ENCODE peak calls at places on chromosomes 3 and 15, in six cellular contexts. E is adrenal gland, O is sigmoid colon, M is heart left ventricle, X is suprapubic skin, Q is uterus. S is an unnamed sample.

GRCh38 chr3:190261740-190262139 is 60.5 kb downstream of the CLDN1 start:
- DNase-seq in M (no peak), Q (no peak), O (no peak), X (no peak), E (no peak), S (no peak)

GRCh38 chr3:77186319-77186718 is 146.4 kb downstream of the ROBO2 start:
- DNase-seq in X (no peak), M (no peak), Q (no peak), E (no peak), O (no peak), S (no peak)

GRCh38 chr15:80480909-80481308 is 76.7 kb downstream of the ARNT2 start:
- DNase-seq in X (no peak), O (peak), M (peak), E (peak), Q (peak), S (no peak)

GRCh38 chr3:194959217-194959616 is 273.5 kb downstream of the FAM43A start:
- DNase-seq in E (no peak), M (no peak), Q (no peak), X (no peak), O (no peak), S (peak)

GRCh38 chr3:107560166-107560565 is 37.4 kb downstream of the BBX start:
- DNase-seq in X (no peak), O (no peak), M (no peak), E (no peak), Q (no peak), S (no peak)

GRCh38 chr3:121759541-121760202 is 10.1 kb upstream of the GOLGB1 start:
- DNase-seq in O (no peak), X (no peak), M (no peak), E (no peak), Q (no peak), S (no peak)

GRCh38 chr3:84820906-84821305 is 137.9 kb upstream of the CADM2 start:
- DNase-seq in X (no peak), O (no peak), Q (no peak), E (no peak), M (no peak), S (no peak)

GRCh38 chr15:41809526-41810220 is 18.2 kb upstream of the JMJD7 start:
- DNase-seq in O (peak), X (no peak), Q (no peak), E (no peak), M (no peak), S (no peak)

GRCh38 chr15:55526559-55527036 is 18.6 kb upstream of the DNAAF4 start:
- DNase-seq in M (no peak), X (no peak), O (no peak), E (peak), Q (no peak), S (no peak)
- TF ChIP-seq CTCF in M (peak), X (peak), O (peak), E (peak), Q (no peak), S (peak)

DNA sequence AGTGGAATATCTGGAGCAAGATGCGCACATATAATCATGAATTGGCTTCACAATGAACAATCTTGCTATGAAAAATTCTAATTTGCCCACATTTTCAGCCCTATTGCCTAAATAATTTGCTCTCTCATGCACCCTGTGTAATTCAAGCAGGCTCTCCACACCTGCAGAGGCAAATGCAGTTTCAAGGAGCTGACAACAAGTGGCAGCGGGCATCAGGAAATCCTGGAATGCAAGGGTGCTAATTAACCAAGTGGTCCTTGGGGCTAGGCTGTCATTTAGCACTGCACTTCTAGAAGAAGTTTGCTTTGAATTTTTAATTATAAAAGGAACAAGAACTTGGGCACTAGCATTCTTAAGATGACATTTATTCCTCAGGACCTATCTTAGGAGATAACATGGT is 56.3 kb upstream of the ICE2 start:
- DNase-seq in E (no peak), M (no peak), X (no peak), O (no peak), Q (no peak), S (no peak)
- TF ChIP-seq CTCF in E (no peak), M (no peak), X (no peak), O (no peak), Q (no peak), S (no peak)

GRCh38 chr3:30140356-30140755 is 466.0 kb upstream of the TGFBR2 start:
- DNase-seq in E (no peak), Q (no peak), M (no peak), O (no peak), X (no peak), S (no peak)

GRCh38 chr3:30139283-30139682 is 467.1 kb upstream of the TGFBR2 start:
- DNase-seq in Q (no peak), M (no peak), X (no peak), E (no peak), O (no peak), S (no peak)

GRCh38 chr3:30131171-30131570 is 475.2 kb upstream of the TGFBR2 start:
- DNase-seq in O (no peak), E (no peak), Q (no peak), M (no peak), X (no peak), S (no peak)

GRCh38 chr3:30130391-30130790 is 476.0 kb upstream of the TGFBR2 start:
- DNase-seq in X (no peak), Q (no peak), E (no peak), O (no peak), M (no peak), S (no peak)

DNA sequence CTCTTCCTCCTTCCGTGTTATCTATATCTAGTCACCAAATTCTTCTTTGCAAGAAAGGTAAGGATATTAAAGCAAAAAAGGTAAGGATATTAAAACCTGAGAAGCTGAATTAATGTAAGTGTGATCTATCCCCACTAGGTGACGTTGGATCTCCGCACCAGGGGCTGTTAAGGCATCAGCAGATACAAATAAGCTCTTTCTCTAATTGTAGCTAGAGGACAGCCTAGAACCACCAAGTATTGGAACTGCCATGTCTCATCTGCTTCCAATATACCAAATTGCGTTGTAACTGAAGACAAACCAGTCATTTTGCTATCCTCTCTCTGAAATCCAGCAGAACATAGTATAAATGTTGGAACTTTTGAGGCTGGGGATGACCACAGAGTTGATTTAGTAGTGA is 471.2 kb upstream of the TGFBR2 start:
- DNase-seq in X (no peak), M (no peak), Q (no peak), E (no peak), O (no peak), S (no peak)
- TF ChIP-seq CTCF in X (no peak), M (no peak), Q (no peak), E (no peak), O (no peak), S (no peak)

DNA sequence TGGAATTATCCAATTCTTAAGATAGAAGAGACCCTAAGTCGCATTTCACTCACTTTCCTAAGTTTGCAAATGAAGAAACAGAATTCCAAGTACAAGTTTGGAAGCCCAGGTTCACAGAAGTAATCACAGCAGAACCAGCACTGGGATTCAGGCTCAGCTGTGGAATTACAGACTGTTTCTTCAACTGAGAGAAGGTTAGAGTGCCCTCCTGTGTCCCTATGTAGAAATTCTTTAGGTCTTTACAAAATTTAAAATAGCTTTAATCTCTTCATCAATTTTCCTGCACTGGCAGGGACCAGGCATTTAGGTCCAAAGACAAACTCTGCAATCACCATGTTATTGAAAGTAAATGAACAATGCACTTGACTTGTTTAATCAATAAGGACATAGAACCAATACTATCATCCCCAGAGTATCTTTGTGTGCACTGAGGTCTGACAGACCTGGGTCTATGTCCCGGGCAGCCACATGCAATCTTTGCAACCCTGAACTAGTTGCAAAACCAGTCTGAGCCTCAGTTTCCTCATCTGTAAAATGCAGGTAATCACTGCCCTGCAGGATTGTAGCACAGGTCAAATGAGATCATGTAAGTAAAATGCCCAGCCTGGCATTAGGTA is 96.3 kb upstream of the ZBED2 start:
- DNase-seq in Q (no peak), M (no peak), X (no peak), O (no peak), E (no peak), S (no peak)
- TF ChIP-seq CTCF in Q (peak), M (no peak), X (peak), O (no peak), E (no peak), S (no peak)

GRCh38 chr3:9727041-9727595 is 4.4 kb upstream of the BRPF1 start:
- DNase-seq in X (no peak), Q (no peak), E (no peak), O (no peak), M (no peak), S (no peak)
- TF ChIP-seq CTCF in X (no peak), Q (no peak), E (peak), O (no peak), M (peak), S (peak)

GRCh38 chr15:24675332-24676144 is at the start of gene NPAP1:
- DNase-seq in O (no peak), X (no peak), Q (no peak), M (no peak), E (no peak), S (no peak)
- TF ChIP-seq CTCF in O (no peak), X (no peak), Q (no peak), M (no peak), E (no peak), S (no peak)

DNA sequence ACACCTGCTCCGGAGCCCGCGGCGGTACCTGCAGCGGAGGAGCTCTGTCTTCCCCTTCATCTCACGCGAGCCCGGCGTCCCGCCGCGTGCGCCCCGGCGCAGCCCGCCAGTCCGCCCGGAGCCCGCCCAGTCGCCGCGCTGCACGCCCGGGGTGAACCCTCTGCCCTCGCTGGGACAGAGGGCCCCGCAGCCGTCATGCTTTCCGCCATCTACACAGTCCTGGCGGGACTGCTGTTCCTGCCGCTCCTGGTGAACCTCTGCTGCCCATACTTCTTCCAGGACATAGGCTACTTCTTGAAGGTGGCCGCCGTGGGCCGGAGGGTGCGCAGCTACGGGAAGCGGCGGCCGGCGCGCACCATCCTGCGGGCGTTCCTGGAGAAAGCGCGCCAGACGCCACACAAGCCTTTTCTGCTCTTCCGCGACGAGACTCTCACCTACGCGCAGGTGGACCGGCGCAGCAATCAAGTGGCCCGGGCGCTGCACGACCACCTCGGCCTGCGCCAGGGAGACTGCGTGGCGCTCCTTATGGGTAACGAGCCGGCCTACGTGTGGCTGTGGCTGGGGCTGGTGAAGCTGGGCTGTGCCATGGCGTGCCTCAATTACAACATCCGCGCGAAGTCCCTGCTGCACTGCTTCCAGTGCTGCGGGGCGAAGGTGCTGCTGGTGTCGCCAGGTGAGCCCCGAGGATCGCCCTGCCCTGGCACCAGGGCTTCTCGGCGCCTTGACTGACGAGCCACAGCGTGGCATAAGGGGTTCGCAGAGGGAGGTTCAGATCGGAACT is 427 bp downstream of the SLC27A2 start:
- DNase-seq in E (peak), X (no peak), O (no peak), M (no peak), Q (no peak), S (no peak)
- TF ChIP-seq CTCF in E (no peak), X (no peak), O (no peak), M (no peak), Q (no peak), S (no peak)

DNA sequence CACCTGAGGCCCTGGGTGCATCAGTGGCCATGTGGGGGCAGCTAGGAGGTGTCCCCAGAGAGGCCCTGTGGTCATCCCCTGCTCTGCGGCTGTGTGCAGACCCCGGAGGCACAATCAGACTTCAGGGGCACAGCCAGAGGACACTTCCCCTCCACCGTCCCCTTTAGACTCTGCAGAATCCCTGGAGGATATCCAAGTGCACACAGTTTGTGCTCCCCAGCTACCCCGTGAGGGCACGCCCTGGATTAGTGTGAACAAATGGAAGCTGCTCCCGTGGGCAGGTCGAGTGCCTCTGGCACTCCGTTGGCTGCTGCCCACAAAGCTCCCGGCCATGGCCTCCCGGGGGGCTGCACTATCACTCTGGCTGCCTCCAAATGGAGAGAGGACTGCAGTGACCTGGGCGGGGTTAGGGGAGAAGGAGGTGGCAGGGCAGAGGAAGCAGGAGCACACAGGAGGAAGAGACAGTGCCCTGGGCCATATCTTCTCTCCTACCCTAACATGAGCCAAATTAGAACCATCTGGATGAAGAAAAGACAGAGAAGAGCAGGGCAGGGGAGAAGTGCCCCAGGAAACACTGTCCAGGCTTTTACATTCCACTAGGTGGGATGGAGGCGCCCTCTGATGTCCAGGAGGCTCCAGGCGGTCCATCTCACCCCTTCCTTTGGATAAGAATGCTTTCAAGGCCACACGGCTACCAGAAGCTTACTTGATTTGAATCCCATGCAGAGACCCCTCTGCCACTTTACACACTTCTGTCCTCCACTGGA is 29.5 kb upstream of the ACAD9 start:
- DNase-seq in E (no peak), Q (no peak), O (no peak), X (no peak), M (no peak), S (no peak)
- TF ChIP-seq CTCF in E (no peak), Q (no peak), O (no peak), X (no peak), M (no peak), S (no peak)

S was measured in vagina.